ENCODE peak calls at places on chromosome 3, in six cellular contexts. One of them, this sample, is unnamed.

GRCh38 chr3:38723569-38724391 is 74.3 kb upstream of the SCN5A start:
- DNase-seq in mammary epithelial cell: no peak
- DNase-seq in endodermal cell: no peak
- DNase-seq in sigmoid colon: no peak
- DNase-seq in CD8-positive, alpha-beta T cell: no peak
- DNase-seq in ascending aorta: no peak
- DNase-seq in this sample: no peak

GRCh38 chr3:154316974-154317767 is 7.1 kb downstream of the DHX36 start:
- DNase-seq in endodermal cell: no peak
- DNase-seq in sigmoid colon: no peak
- DNase-seq in ascending aorta: no peak
- DNase-seq in mammary epithelial cell: no peak
- DNase-seq in CD8-positive, alpha-beta T cell: no peak
- DNase-seq in this sample: no peak

GRCh38 chr3:168416446-168416845 is 320.7 kb upstream of the GOLIM4 start:
- DNase-seq in CD8-positive, alpha-beta T cell: no peak
- DNase-seq in mammary epithelial cell: no peak
- DNase-seq in endodermal cell: no peak
- DNase-seq in ascending aorta: no peak
- DNase-seq in sigmoid colon: no peak
- DNase-seq in this sample: no peak

GRCh38 chr3:41210966-41211365 is 11.7 kb downstream of the CTNNB1 start:
- DNase-seq in sigmoid colon: no peak
- DNase-seq in CD8-positive, alpha-beta T cell: no peak
- DNase-seq in mammary epithelial cell: no peak
- DNase-seq in ascending aorta: no peak
- DNase-seq in endodermal cell: no peak
- DNase-seq in this sample: no peak

GRCh38 chr3:125594581-125595011 is 701 bp downstream of the OSBPL11 start:
- DNase-seq in CD8-positive, alpha-beta T cell: no peak
- DNase-seq in mammary epithelial cell: peak; percentile 21
- DNase-seq in endodermal cell: peak; percentile 60
- DNase-seq in sigmoid colon: no peak
- DNase-seq in ascending aorta: no peak
- DNase-seq in this sample: peak; percentile 21

GRCh38 chr3:96083610-96084009 is 730.8 kb upstream of the EPHA6 start:
- DNase-seq in endodermal cell: no peak
- DNase-seq in ascending aorta: no peak
- DNase-seq in sigmoid colon: no peak
- DNase-seq in mammary epithelial cell: no peak
- DNase-seq in CD8-positive, alpha-beta T cell: no peak
- DNase-seq in this sample: no peak

GRCh38 chr3:14410501-14411165 is 8.2 kb downstream of the SLC6A6 start:
- DNase-seq in CD8-positive, alpha-beta T cell: no peak
- DNase-seq in mammary epithelial cell: peak; percentile 73
- DNase-seq in endodermal cell: no peak
- DNase-seq in sigmoid colon: no peak
- DNase-seq in ascending aorta: no peak
- DNase-seq in this sample: peak; percentile 80

GRCh38 chr3:65877160-65877559 is 161.6 kb downstream of the MAGI1 start:
- DNase-seq in mammary epithelial cell: peak; percentile 68
- DNase-seq in ascending aorta: no peak
- DNase-seq in sigmoid colon: no peak
- DNase-seq in CD8-positive, alpha-beta T cell: no peak
- DNase-seq in endodermal cell: no peak
- DNase-seq in this sample: peak; percentile 25

GRCh38 chr3:184688251-184688851 is 23.5 kb downstream of the MAGEF1 start:
- DNase-seq in CD8-positive, alpha-beta T cell: no peak
- DNase-seq in mammary epithelial cell: peak; percentile 47
- DNase-seq in sigmoid colon: peak; percentile 75
- DNase-seq in endodermal cell: peak; percentile 55
- DNase-seq in ascending aorta: no peak
- DNase-seq in this sample: no peak

GRCh38 chr3:36993326-36994283 is at the start of gene MLH1:
- DNase-seq in sigmoid colon: peak; percentile 97
- DNase-seq in mammary epithelial cell: peak; percentile 100
- DNase-seq in CD8-positive, alpha-beta T cell: peak; percentile 97
- DNase-seq in endodermal cell: peak; percentile 95
- DNase-seq in ascending aorta: peak; percentile 100
- DNase-seq in this sample: peak; percentile 100

GRCh38 chr3:105459566-105460290 is 93.0 kb downstream of the ALCAM start:
- DNase-seq in CD8-positive, alpha-beta T cell: no peak
- DNase-seq in sigmoid colon: no peak
- DNase-seq in mammary epithelial cell: no peak
- DNase-seq in ascending aorta: no peak
- DNase-seq in endodermal cell: no peak
- DNase-seq in this sample: peak; percentile 57

GRCh38 chr3:140529096-140529495 is 148.8 kb upstream of the TRIM42 start:
- DNase-seq in CD8-positive, alpha-beta T cell: no peak
- DNase-seq in mammary epithelial cell: peak; percentile 99
- DNase-seq in sigmoid colon: no peak
- DNase-seq in ascending aorta: no peak
- DNase-seq in endodermal cell: no peak
- DNase-seq in this sample: peak; percentile 96

GRCh38 chr3:151085889-151086483 is 522 bp downstream of the MED12L start:
- DNase-seq in sigmoid colon: no peak
- DNase-seq in mammary epithelial cell: no peak
- DNase-seq in CD8-positive, alpha-beta T cell: peak; percentile 49
- DNase-seq in ascending aorta: no peak
- DNase-seq in endodermal cell: peak; percentile 86
- DNase-seq in this sample: no peak

GRCh38 chr3:182331356-182331755 is 461.9 kb upstream of the ATP11B start:
- DNase-seq in endodermal cell: no peak
- DNase-seq in mammary epithelial cell: peak; percentile 51
- DNase-seq in CD8-positive, alpha-beta T cell: no peak
- DNase-seq in sigmoid colon: no peak
- DNase-seq in ascending aorta: no peak
- DNase-seq in this sample: peak; percentile 29

GRCh38 chr3:161343986-161344385 is 27.3 kb downstream of the SPTSSB start:
- DNase-seq in ascending aorta: no peak
- DNase-seq in CD8-positive, alpha-beta T cell: no peak
- DNase-seq in mammary epithelial cell: no peak
- DNase-seq in sigmoid colon: no peak
- DNase-seq in endodermal cell: no peak
- DNase-seq in this sample: no peak

GRCh38 chr3:106275592-106275991 is 406.8 kb upstream of the CBLB start:
- DNase-seq in ascending aorta: no peak
- DNase-seq in endodermal cell: no peak
- DNase-seq in sigmoid colon: no peak
- DNase-seq in CD8-positive, alpha-beta T cell: no peak
- DNase-seq in mammary epithelial cell: no peak
- DNase-seq in this sample: no peak

GRCh38 chr3:11145888-11146287 is 8.4 kb upstream of the HRH1 start:
- DNase-seq in CD8-positive, alpha-beta T cell: no peak
- DNase-seq in mammary epithelial cell: peak; percentile 89
- DNase-seq in ascending aorta: no peak
- DNase-seq in sigmoid colon: no peak
- DNase-seq in endodermal cell: no peak
- DNase-seq in this sample: peak; percentile 96

GRCh38 chr3:67033091-67033490 is 35.0 kb downstream of the KBTBD8 start:
- DNase-seq in CD8-positive, alpha-beta T cell: no peak
- DNase-seq in ascending aorta: no peak
- DNase-seq in endodermal cell: no peak
- DNase-seq in mammary epithelial cell: no peak
- DNase-seq in sigmoid colon: no peak
- DNase-seq in this sample: no peak

GRCh38 chr3:23991236-23992050 is 46.4 kb downstream of the NR1D2 start:
- DNase-seq in sigmoid colon: no peak
- DNase-seq in CD8-positive, alpha-beta T cell: no peak
- DNase-seq in mammary epithelial cell: no peak
- DNase-seq in endodermal cell: no peak
- DNase-seq in ascending aorta: no peak
- DNase-seq in this sample: no peak

GRCh38 chr3:52256622-52257021 is 11.1 kb downstream of the PPM1M start:
- DNase-seq in sigmoid colon: no peak
- DNase-seq in endodermal cell: no peak
- DNase-seq in ascending aorta: no peak
- DNase-seq in CD8-positive, alpha-beta T cell: no peak
- DNase-seq in mammary epithelial cell: no peak
- DNase-seq in this sample: no peak

GRCh38 chr3:52259035-52259434 is 13.5 kb downstream of the PPM1M start:
- DNase-seq in CD8-positive, alpha-beta T cell: no peak
- DNase-seq in ascending aorta: no peak
- DNase-seq in sigmoid colon: no peak
- DNase-seq in endodermal cell: no peak
- DNase-seq in mammary epithelial cell: no peak
- DNase-seq in this sample: no peak

GRCh38 chr3:52259448-52259847 is 13.9 kb downstream of the PPM1M start:
- DNase-seq in sigmoid colon: no peak
- DNase-seq in endodermal cell: no peak
- DNase-seq in ascending aorta: no peak
- DNase-seq in CD8-positive, alpha-beta T cell: no peak
- DNase-seq in mammary epithelial cell: no peak
- DNase-seq in this sample: no peak

GRCh38 chr3:52254608-52255007 is 9.0 kb downstream of the PPM1M start:
- DNase-seq in sigmoid colon: no peak
- DNase-seq in mammary epithelial cell: no peak
- DNase-seq in ascending aorta: no peak
- DNase-seq in endodermal cell: no peak
- DNase-seq in CD8-positive, alpha-beta T cell: no peak
- DNase-seq in this sample: no peak

GRCh38 chr3:52257911-52258310 is 12.4 kb downstream of the PPM1M start:
- DNase-seq in CD8-positive, alpha-beta T cell: no peak
- DNase-seq in endodermal cell: no peak
- DNase-seq in mammary epithelial cell: no peak
- DNase-seq in ascending aorta: no peak
- DNase-seq in sigmoid colon: no peak
- DNase-seq in this sample: no peak
- H3K36me3 ChIP-seq in CD8-positive, alpha-beta T cell: peaks cover 69% of the 10 kb centered on the region
- H3K36me3 ChIP-seq in endodermal cell: peaks cover 97% of the 10 kb centered on the region
- H3K36me3 ChIP-seq in mammary epithelial cell: peaks cover 53% of the 10 kb centered on the region
- H3K36me3 ChIP-seq in ascending aorta: peaks cover 99% of the 10 kb centered on the region
- H3K36me3 ChIP-seq in sigmoid colon: peaks cover 100% of the 10 kb centered on the region
- H3K36me3 ChIP-seq in this sample: peaks cover 28% of the 10 kb centered on the region

DNA sequence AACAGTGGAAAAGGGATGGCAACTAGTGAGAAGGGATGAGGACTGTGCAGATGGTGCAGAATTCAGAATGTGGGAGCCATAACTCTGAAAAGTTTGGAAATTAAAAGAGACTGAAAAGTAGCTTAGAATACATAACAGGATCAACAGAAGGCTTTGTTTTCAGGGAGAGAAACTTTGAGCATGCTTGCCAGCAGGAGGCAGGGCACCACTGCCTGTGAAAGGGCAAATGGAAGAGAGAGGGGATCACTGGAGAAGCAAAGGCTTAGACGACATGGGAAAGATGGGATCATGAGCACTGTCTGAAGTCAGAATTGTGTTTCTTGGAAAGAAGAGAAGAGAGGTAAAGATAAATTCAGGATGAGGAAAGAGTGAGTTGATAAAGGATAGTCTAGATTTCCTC is 99.6 kb downstream of the ABI3BP start:
- DNase-seq in ascending aorta: no peak
- DNase-seq in CD8-positive, alpha-beta T cell: no peak
- DNase-seq in mammary epithelial cell: peak; percentile 32
- DNase-seq in sigmoid colon: no peak
- DNase-seq in endodermal cell: peak; percentile 82
- DNase-seq in this sample: peak; percentile 47
- TF ChIP-seq CTCF in ascending aorta: peak; percentile 39
- TF ChIP-seq CTCF in CD8-positive, alpha-beta T cell: no peak
- TF ChIP-seq CTCF in mammary epithelial cell: peak; percentile 64
- TF ChIP-seq CTCF in sigmoid colon: peak; percentile 47
- TF ChIP-seq CTCF in endodermal cell: peak; percentile 88
- TF ChIP-seq CTCF in this sample: peak; percentile 79

GRCh38 chr3:160185711-160186110 is 39.5 kb upstream of the C3orf80 start:
- DNase-seq in ascending aorta: no peak
- DNase-seq in CD8-positive, alpha-beta T cell: no peak
- DNase-seq in endodermal cell: no peak
- DNase-seq in mammary epithelial cell: no peak
- DNase-seq in sigmoid colon: no peak
- DNase-seq in this sample: no peak

GRCh38 chr3:160184655-160185054 is 40.6 kb upstream of the C3orf80 start:
- DNase-seq in sigmoid colon: no peak
- DNase-seq in CD8-positive, alpha-beta T cell: no peak
- DNase-seq in ascending aorta: no peak
- DNase-seq in mammary epithelial cell: no peak
- DNase-seq in endodermal cell: no peak
- DNase-seq in this sample: no peak

GRCh38 chr3:160180581-160181216 is 44.5 kb upstream of the C3orf80 start:
- DNase-seq in ascending aorta: no peak
- DNase-seq in mammary epithelial cell: no peak
- DNase-seq in endodermal cell: no peak
- DNase-seq in CD8-positive, alpha-beta T cell: no peak
- DNase-seq in sigmoid colon: peak; percentile 81
- DNase-seq in this sample: no peak

GRCh38 chr3:160179906-160180305 is 45.3 kb upstream of the C3orf80 start:
- DNase-seq in ascending aorta: no peak
- DNase-seq in mammary epithelial cell: no peak
- DNase-seq in sigmoid colon: no peak
- DNase-seq in CD8-positive, alpha-beta T cell: no peak
- DNase-seq in endodermal cell: no peak
- DNase-seq in this sample: no peak

GRCh38 chr3:160183375-160184076 is 41.7 kb upstream of the C3orf80 start:
- DNase-seq in ascending aorta: no peak
- DNase-seq in endodermal cell: no peak
- DNase-seq in sigmoid colon: no peak
- DNase-seq in CD8-positive, alpha-beta T cell: no peak
- DNase-seq in mammary epithelial cell: peak; percentile 12
- DNase-seq in this sample: peak; percentile 33
- H3K4me3 ChIP-seq in ascending aorta: no peak overlapping the region
- H3K4me3 ChIP-seq in endodermal cell: no peak overlapping the region
- H3K4me3 ChIP-seq in sigmoid colon: no peak overlapping the region
- H3K4me3 ChIP-seq in CD8-positive, alpha-beta T cell: no peak overlapping the region
- H3K4me3 ChIP-seq in mammary epithelial cell: no peak overlapping the region
- H3K4me3 ChIP-seq in this sample: no peak overlapping the region

DNA sequence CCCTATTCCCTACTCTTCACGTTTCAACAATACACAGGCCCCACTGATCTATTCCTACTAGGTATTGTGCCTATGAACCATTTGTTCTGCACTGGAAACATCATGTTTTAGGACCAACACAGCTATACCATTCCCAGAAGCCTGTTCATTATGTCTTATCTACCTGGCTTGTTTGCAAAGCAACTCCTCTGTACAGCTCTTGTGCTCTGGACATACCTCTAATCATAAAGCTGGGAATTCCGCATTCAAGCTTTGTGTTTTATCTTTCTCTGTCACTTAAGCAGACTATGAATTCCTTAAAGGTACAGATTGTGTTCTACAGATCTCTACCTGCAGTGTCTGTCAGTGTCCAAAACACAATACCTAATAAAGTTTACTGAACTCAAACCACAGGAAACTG is 87.5 kb upstream of the CSPG5 start:
- DNase-seq in CD8-positive, alpha-beta T cell: no peak
- DNase-seq in mammary epithelial cell: no peak
- DNase-seq in endodermal cell: no peak
- DNase-seq in sigmoid colon: no peak
- DNase-seq in ascending aorta: no peak
- DNase-seq in this sample: no peak
- H3K36me3 ChIP-seq in CD8-positive, alpha-beta T cell: peaks cover 4% of the 10 kb centered on the region
- H3K36me3 ChIP-seq in mammary epithelial cell: peaks cover 22% of the 10 kb centered on the region
- H3K36me3 ChIP-seq in endodermal cell: peaks cover 79% of the 10 kb centered on the region
- H3K36me3 ChIP-seq in sigmoid colon: peaks cover 46% of the 10 kb centered on the region
- H3K36me3 ChIP-seq in ascending aorta: peaks cover 40% of the 10 kb centered on the region
- H3K36me3 ChIP-seq in this sample: peaks cover 6% of the 10 kb centered on the region